ENCODE peak calls at places on chromosomes 5 and 9, in four cellular contexts. B is upper lobe of right lung, S is Peyer's patch, Q is bronchial epithelial cell. A is an unnamed sample.

GRCh38 chr9:135240871-135241311 is 153.4 kb downstream of the OLFM1 start:
- DNase-seq in Q (no peak), B (peak; percentile 49), S (no peak), A (no peak)

GRCh38 chr9:72592501-72593403 is 71.3 kb downstream of the TMC1 start:
- DNase-seq in Q (peak; percentile 68), S (no peak), B (no peak), A (peak; percentile 78)

GRCh38 chr5:160539431-160539830 is 117.8 kb downstream of the PTTG1 start:
- DNase-seq in S (no peak), Q (peak; percentile 83), B (no peak), A (no peak)

GRCh38 chr5:72607381-72607780 is 100.2 kb upstream of the ZNF366 start:
- DNase-seq in B (no peak), Q (no peak), S (no peak), A (no peak)

GRCh38 chr5:178688551-178688950 is 41.9 kb downstream of the ZNF354A start:
- DNase-seq in Q (peak; percentile 67), B (no peak), S (no peak), A (no peak)

GRCh38 chr5:892390-893136 is at the start of the genes BRD9 and TRIP13:
- DNase-seq in B (peak; percentile 93), Q (peak; percentile 57), S (peak; percentile 96), A (peak; percentile 77)

GRCh38 chr5:127561254-127561653 is 43.8 kb downstream of the PRRC1 start:
- DNase-seq in B (no peak), Q (peak; percentile 43), S (no peak), A (peak; percentile 58)

GRCh38 chr9:6563036-6563435 is 82.5 kb downstream of the GLDC start:
- DNase-seq in Q (no peak), B (no peak), S (no peak), A (peak; percentile 64)

GRCh38 chr9:88502552-88503034 is 32.4 kb upstream of the NXNL2 start:
- DNase-seq in S (no peak), B (peak; percentile 41), Q (no peak), A (no peak)

GRCh38 chr9:95901506-95901905 is 26.0 kb downstream of the ERCC6L2 start:
- DNase-seq in S (no peak), Q (peak; percentile 43), B (no peak), A (no peak)

GRCh38 chr5:9861664-9862256 is 231.6 kb upstream of the TAS2R1 start:
- DNase-seq in B (no peak), Q (no peak), S (no peak), A (no peak)

GRCh38 chr9:112020680-112021596 is 124.3 kb downstream of the UGCG start:
- DNase-seq in B (no peak), Q (peak; percentile 98), S (no peak), A (peak; percentile 50)

GRCh38 chr9:122168356-122168755 is 8.6 kb downstream of the MORN5 start:
- DNase-seq in B (no peak), Q (no peak), S (no peak), A (no peak)

GRCh38 chr9:98084396-98084795 is 27.9 kb downstream of the NANS start:
- DNase-seq in S (no peak), B (no peak), Q (no peak), A (peak; percentile 55)

GRCh38 chr5:81183811-81184748 is 49.0 kb upstream of the CKMT2 start:
- DNase-seq in S (no peak), B (no peak), Q (no peak), A (no peak)

GRCh38 chr9:136118061-136118366 is 661 bp downstream of the TMEM250 start:
- DNase-seq in B (no peak), S (no peak), Q (no peak), A (no peak)

GRCh38 chr9:18255747-18256146 is 218.2 kb upstream of the ADAMTSL1 start:
- DNase-seq in Q (no peak), S (no peak), B (no peak), A (peak; percentile 15)

GRCh38 chr5:158947831-158948230 is 151.9 kb downstream of the EBF1 start:
- DNase-seq in Q (no peak), S (no peak), B (no peak), A (no peak)

GRCh38 chr5:74629326-74629725 is 11.2 kb downstream of the ENC1 start:
- DNase-seq in B (no peak), S (no peak), Q (no peak), A (no peak)

GRCh38 chr5:77103457-77103856 is 16.4 kb upstream of the ZBED3 start:
- DNase-seq in Q (no peak), S (no peak), B (no peak), A (peak; percentile 4)

GRCh38 chr5:62607615-62608014 is 29.0 kb downstream of the LRRC70 start:
- DNase-seq in B (no peak), S (no peak), Q (no peak), A (no peak)

GRCh38 chr9:136386018-136386417 is 12.5 kb upstream of the CARD9 start:
- DNase-seq in B (no peak), Q (no peak), S (no peak), A (no peak)

GRCh38 chr5:145543968-145544367 is 291.2 kb downstream of the PRELID2 start:
- DNase-seq in Q (no peak), B (no peak), S (no peak), A (no peak)

GRCh38 chr5:54009357-54009756 is 301.0 kb downstream of the ARL15 start:
- DNase-seq in Q (no peak), B (no peak), S (no peak), A (no peak)

GRCh38 chr9:3951266-3951665 is 348.6 kb downstream of the GLIS3 start:
- DNase-seq in Q (no peak), S (no peak), B (no peak), A (peak; percentile 54)

GRCh38 chr5:180287868-180288267 is 4.0 kb downstream of the MAPK9 start:
- DNase-seq in Q (no peak), S (no peak), B (no peak), A (no peak)

GRCh38 chr5:180613188-180613587 is 21.9 kb upstream of the SCGB3A1 start:
- DNase-seq in Q (no peak), B (no peak), S (no peak), A (no peak)

GRCh38 chr9:20043035-20043434 is 254.2 kb upstream of the SLC24A2 start:
- DNase-seq in S (no peak), Q (no peak), B (no peak), A (no peak)

GRCh38 chr5:175517824-175518450 is 39.6 kb downstream of the SFXN1 start:
- DNase-seq in S (no peak), B (no peak), Q (peak; percentile 71), A (peak; percentile 89)

GRCh38 chr9:129567842-129568559 is 52.9 kb downstream of the C9orf50 start:
- DNase-seq in B (peak; percentile 73), S (no peak), Q (peak; percentile 39), A (peak; percentile 83)

GRCh38 chr5:16852251-16853005 is 83.7 kb downstream of the MYO10 start:
- DNase-seq in B (no peak), S (no peak), Q (no peak), A (no peak)

GRCh38 chr5:14705556-14705955 is 41.0 kb downstream of the OTULIN start:
- DNase-seq in Q (no peak), S (no peak), B (no peak), A (no peak)

GRCh38 chr9:132546148-132547051 is 36.0 kb upstream of the BARHL1 start:
- DNase-seq in B (no peak), S (no peak), Q (no peak), A (peak; percentile 33)

GRCh38 chr5:9596833-9597232 is 33.3 kb downstream of the TAS2R1 start:
- DNase-seq in S (no peak), Q (no peak), B (no peak), A (no peak)

GRCh38 chr5:150017606-150018005 is 17.1 kb downstream of the HMGXB3 start:
- DNase-seq in B (no peak), S (no peak), Q (peak; percentile 87), A (peak; percentile 73)

GRCh38 chr9:94097788-94098413 is 13.6 kb downstream of the PTPDC1 start:
- DNase-seq in Q (peak; percentile 90), S (no peak), B (no peak), A (peak; percentile 97)

GRCh38 chr5:170388818-170389217 is 349 bp downstream of the KCNMB1 start:
- DNase-seq in B (no peak), S (no peak), Q (no peak), A (no peak)
- H3K4me3 ChIP-seq in B (peak overlapping the region; percentile 34), S (peak overlapping the region; percentile 9), Q (no peak overlapping the region), A (no peak overlapping the region)

DNA sequence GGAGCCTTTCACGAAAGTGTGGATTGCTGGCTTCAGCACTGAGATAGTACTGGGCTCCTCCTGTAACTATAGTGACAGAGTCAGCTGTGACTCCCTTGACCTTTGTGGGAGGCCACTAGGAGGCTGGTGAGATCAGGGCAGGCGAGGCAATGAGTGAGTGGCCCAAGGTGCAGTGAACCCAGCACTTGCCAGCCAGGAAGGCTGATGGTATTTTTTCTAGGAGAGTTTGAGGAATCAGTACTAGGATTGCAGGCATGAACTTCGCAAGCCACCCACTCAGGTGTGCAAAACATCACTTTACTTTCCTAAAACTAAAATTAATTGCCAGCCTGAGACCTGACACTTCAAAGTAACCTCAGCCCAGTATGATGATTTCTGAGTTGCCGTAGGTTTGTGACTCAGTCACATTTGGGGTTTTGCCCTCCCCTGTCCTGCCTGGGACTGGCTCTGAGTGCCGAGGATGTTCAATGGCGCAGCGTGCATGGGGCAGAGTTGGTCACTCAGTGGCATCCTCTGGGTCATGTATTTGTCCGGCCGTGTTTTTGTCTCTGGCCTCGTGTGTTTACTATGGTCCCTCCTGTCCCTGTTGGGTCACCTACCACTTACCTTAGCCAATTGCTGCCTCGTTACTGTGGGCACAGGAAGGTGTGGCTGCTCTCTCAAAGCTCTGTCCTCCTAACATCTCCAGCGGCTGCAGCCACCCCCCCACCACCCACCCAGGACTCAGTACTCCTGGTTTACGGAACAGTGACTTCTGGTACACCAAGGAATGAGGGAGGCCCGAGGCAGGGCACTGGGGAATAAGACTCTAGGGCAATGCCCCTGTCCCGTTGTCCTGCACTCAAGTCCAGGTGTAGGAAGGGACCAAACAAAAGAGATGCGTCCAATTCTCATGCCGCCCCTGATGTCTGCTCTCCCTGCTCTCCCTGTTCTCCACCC is 67.2 kb downstream of the IL31RA start:
- DNase-seq in S (no peak), Q (no peak), B (no peak), A (no peak)
- TF ChIP-seq CTCF in S (no peak), Q (no peak), B (no peak), A (no peak)

GRCh38 chr5:151063590-151063989 is 17.2 kb downstream of the TNIP1 start:
- DNase-seq in Q (no peak), B (no peak), S (no peak), A (peak; percentile 26)
- H3K4me3 ChIP-seq in Q (no peak overlapping the region), B (no peak overlapping the region), S (no peak overlapping the region), A (no peak overlapping the region)

GRCh38 chr5:157354825-157355224 is 88.9 kb downstream of the CYFIP2 start:
- DNase-seq in S (no peak), Q (no peak), B (no peak), A (no peak)
- TF ChIP-seq CTCF in S (no peak), Q (peak; percentile 28), B (peak; percentile 9), A (peak; percentile 46)

A was measured in cardiac fibroblast.